ENCODE peak calls at places on chromosome 4, in six cellular contexts. Y, A, P, H, B and S are unnamed samples.
A peak's percentile ranks its signal among the peaks of the same experiment; 100 is the strongest.

GRCh38 chr4:77047037-77047436 is 28.8 kb downstream of the CCNI start:
- DNase-seq in Y (no peak), A (no peak), P (no peak), H (no peak), B (peak; percentile 40), S (no peak)

GRCh38 chr4:169070071-169070894 is 60.2 kb upstream of the CBR4 start:
- DNase-seq in Y (no peak), A (peak; percentile 74), P (peak; percentile 45), H (no peak), B (peak; percentile 97), S (peak; percentile 88)

GRCh38 chr4:87425711-87426110 is 3.3 kb downstream of the NUDT9 start:
- DNase-seq in Y (no peak), A (no peak), P (no peak), H (no peak), B (no peak), S (no peak)

GRCh38 chr4:37008199-37008598 is 236.3 kb upstream of the NWD2 start:
- DNase-seq in Y (no peak), A (no peak), P (no peak), H (no peak), B (peak; percentile 91), S (no peak)

GRCh38 chr4:21656832-21657231 is 291.7 kb downstream of the KCNIP4 start:
- DNase-seq in Y (no peak), A (no peak), P (no peak), H (no peak), B (peak; percentile 40), S (no peak)

GRCh38 chr4:29081230-29081955 is 1638.8 kb upstream of the PCDH7 start:
- DNase-seq in Y (no peak), A (no peak), P (no peak), H (no peak), B (peak; percentile 54), S (no peak)

GRCh38 chr4:1787411-1788077 is 5.5 kb upstream of the FGFR3 start:
- DNase-seq in Y (no peak), A (no peak), P (no peak), H (no peak), B (no peak), S (no peak)

GRCh38 chr4:112410364-112410763 is 105.6 kb downstream of the NEUROG2 start:
- DNase-seq in Y (no peak), A (no peak), P (no peak), H (no peak), B (no peak), S (no peak)

GRCh38 chr4:42371306-42372063 is 25.8 kb upstream of the SHISA3 start:
- DNase-seq in Y (no peak), A (peak; percentile 3), P (no peak), H (no peak), B (peak; percentile 77), S (peak; percentile 7)

GRCh38 chr4:2400841-2401609 is 17.4 kb downstream of the ZFYVE28 start:
- DNase-seq in Y (no peak), A (no peak), P (no peak), H (no peak), B (no peak), S (no peak)

GRCh38 chr4:136471051-136471450 is 1061.2 kb downstream of the PCDH18 start:
- DNase-seq in Y (no peak), A (no peak), P (no peak), H (no peak), B (no peak), S (no peak)

GRCh38 chr4:139014391-139015268 is 951 bp upstream of the NOCT start:
- DNase-seq in Y (no peak), A (peak; percentile 70), P (no peak), H (no peak), B (peak; percentile 89), S (peak; percentile 78)

GRCh38 chr4:100117749-100118148 is 72.5 kb downstream of the DDIT4L start:
- DNase-seq in Y (no peak), A (no peak), P (no peak), H (no peak), B (no peak), S (no peak)
- TF ChIP-seq CTCF in Y (no peak), A (peak; percentile 34), P (no peak), H (no peak), B (no peak), S (peak; percentile 30)

GRCh38 chr4:141215972-141216761 is 4.5 kb upstream of the ZNF330 start:
- DNase-seq in Y (no peak), A (no peak), P (no peak), H (no peak), B (no peak), S (no peak)

GRCh38 chr4:141223418-141223817 is 2.7 kb downstream of the ZNF330 start:
- DNase-seq in Y (no peak), A (no peak), P (no peak), H (no peak), B (no peak), S (no peak)

GRCh38 chr4:141220271-141220654 is 432 bp upstream of the ZNF330 start:
- DNase-seq in Y (no peak), A (no peak), P (no peak), H (peak; percentile 1), B (no peak), S (no peak)

GRCh38 chr4:141215030-141215429 is 5.7 kb upstream of the ZNF330 start:
- DNase-seq in Y (no peak), A (no peak), P (no peak), H (no peak), B (no peak), S (no peak)

DNA sequence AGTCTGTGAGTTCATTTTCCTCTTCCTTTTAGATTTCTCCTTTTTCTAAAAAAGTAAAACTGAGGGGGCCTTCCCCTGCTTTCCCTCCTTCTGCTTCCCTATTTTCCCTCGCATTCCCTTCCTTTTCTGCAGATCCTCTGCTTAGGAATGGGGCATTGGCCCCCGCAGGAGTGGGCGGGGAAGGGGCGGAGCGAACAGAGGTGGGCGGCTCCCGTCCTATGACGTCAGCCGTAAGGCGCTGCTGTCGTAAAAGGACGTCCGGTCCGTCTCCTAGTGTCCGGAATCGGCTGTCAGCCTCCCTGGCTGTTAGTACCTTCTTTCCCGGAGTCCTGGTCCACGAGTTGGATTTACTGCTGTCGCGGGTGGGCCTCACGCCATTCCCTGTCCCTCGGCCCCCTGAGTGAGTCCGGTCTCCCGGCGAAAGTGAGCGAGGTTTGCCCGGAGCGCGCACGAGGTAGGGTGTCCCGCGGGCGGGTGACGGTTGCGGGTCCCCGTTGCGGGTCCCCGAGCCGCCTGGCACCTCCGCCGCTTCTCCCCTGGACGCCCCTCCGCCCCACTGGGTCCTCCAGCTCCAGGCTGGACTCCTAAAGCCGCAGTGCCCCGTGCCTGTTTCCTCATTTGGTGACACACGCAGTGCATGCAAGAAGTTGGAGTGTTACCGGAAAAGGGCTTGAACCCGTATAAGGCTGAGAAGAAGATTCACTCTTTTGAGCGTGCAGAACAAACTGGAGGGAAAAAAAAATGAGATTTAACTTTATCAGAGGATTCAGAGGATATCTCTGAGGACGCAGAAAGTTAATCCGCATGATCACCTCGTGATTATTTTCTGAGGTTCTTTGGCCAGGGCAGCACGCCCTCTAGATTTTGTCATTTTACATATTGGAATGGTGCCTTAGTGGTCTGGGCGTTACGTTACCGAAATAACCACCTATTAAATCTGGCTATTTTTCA is at the start of gene ZNF330:
- DNase-seq in Y (peak; percentile 25), A (peak; percentile 82), P (peak; percentile 83), H (peak; percentile 98), B (peak; percentile 96), S (peak; percentile 44)
- TF ChIP-seq CTCF in Y (no peak), A (peak; percentile 28), P (no peak), H (no peak), B (peak; percentile 61), S (peak; percentile 4)

GRCh38 chr4:6925357-6925836 is 15.8 kb downstream of the TBC1D14 start:
- DNase-seq in Y (no peak), A (no peak), P (no peak), H (no peak), B (no peak), S (no peak)
- TF ChIP-seq CTCF in Y (no peak), A (no peak), P (no peak), H (no peak), B (no peak), S (no peak)

GRCh38 chr4:142850478-142850877 is 4.4 kb upstream of the INPP4B start:
- DNase-seq in Y (no peak), A (no peak), P (no peak), H (no peak), B (peak; percentile 47), S (no peak)
- TF ChIP-seq CTCF in Y (no peak), A (peak; percentile 13), P (no peak), H (peak; percentile 49), B (peak; percentile 69), S (no peak)

GRCh38 chr4:85964298-85964697 is 395.6 kb downstream of the MAPK10 start:
- DNase-seq in Y (no peak), A (no peak), P (no peak), H (no peak), B (no peak), S (no peak)
- TF ChIP-seq CTCF in Y (no peak), A (peak; percentile 9), P (no peak), H (no peak), B (peak; percentile 46), S (no peak)

GRCh38 chr4:150215601-150216000 is 137.4 kb downstream of the DCLK2 start:
- DNase-seq in Y (no peak), A (no peak), P (no peak), H (no peak), B (peak; percentile 89), S (no peak)

GRCh38 chr4:150218447-150218846 is 140.2 kb downstream of the DCLK2 start:
- DNase-seq in Y (no peak), A (no peak), P (no peak), H (no peak), B (no peak), S (no peak)

GRCh38 chr4:150217804-150218203 is 139.6 kb downstream of the DCLK2 start:
- DNase-seq in Y (no peak), A (no peak), P (no peak), H (no peak), B (no peak), S (no peak)

GRCh38 chr4:150216725-150217124 is 138.5 kb downstream of the DCLK2 start:
- DNase-seq in Y (no peak), A (no peak), P (no peak), H (no peak), B (no peak), S (no peak)

DNA sequence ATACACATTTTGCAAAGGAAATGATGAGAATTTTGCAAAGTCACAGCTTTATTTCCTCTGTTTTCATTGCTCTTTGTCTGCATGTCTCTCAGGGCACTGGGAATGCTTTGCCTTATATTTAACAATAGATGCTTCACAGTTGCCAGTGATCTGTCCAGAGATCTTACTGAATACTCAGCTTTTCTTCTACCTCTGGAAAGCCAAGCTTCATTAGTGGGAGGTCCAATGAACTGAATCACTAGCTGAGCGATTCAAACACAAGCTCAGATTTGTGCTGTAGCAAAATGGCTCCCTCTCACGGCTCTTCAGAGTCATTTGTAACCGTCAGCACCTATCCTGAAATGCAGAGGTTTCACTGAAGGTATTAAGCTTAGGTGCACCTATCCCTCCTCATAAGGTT is 138.9 kb downstream of the DCLK2 start:
- DNase-seq in Y (no peak), A (peak; percentile 72), P (no peak), H (no peak), B (peak; percentile 61), S (no peak)
- TF ChIP-seq CTCF in Y (peak; percentile 14), A (peak; percentile 67), P (no peak), H (peak; percentile 48), B (peak; percentile 60), S (peak; percentile 49)

DNA sequence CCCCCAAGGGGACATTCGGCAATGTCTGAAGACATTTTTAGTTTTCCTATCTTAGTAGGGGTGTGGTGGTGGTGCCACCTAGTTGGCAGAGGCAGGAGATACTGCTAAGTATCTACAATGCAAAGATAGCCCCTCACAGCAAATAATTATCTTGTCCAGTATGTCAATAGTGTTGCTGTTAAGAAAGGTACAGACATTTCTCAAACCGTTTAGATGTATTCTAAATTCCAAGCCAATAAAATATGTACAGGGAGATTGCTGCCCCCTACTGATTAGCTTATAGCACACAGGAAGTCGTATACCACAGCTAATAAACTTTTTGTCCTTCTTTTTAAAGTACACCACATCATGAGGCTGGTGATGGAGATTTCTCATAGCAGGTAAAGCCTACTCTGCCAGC is 260.5 kb downstream of the TMA16 start:
- DNase-seq in Y (no peak), A (no peak), P (no peak), H (no peak), B (peak; percentile 51), S (no peak)
- TF ChIP-seq CTCF in Y (no peak), A (no peak), P (no peak), H (peak; percentile 33), B (peak; percentile 67), S (no peak)